ENCODE peak calls at places on chromosome X, in nine cellular contexts. V, N, Q, Y, A, L, O, G and D are unnamed samples.
A peak's percentile ranks its signal among the peaks of the same experiment; 100 is the strongest.

GRCh38 chrX:129705988-129706387 is 32.8 kb upstream of the XPNPEP2 start:
- DNase-seq in V (no peak), N (no peak), Q (no peak), Y (no peak), A (no peak), L (no peak), O (no peak), G (no peak), D (no peak)

GRCh38 chrX:135595543-135595942 is 75.1 kb downstream of the INTS6L start:
- DNase-seq in V (no peak), N (no peak), Q (no peak), Y (no peak), A (no peak), L (no peak), O (no peak), G (no peak), D (no peak)

GRCh38 chrX:9794495-9794894 is 8.3 kb downstream of the SHROOM2 start:
- DNase-seq in V (no peak), N (no peak), Q (no peak), Y (no peak), A (no peak), L (no peak), O (no peak), G (no peak), D (no peak)

GRCh38 chrX:56233682-56234081 is 1.5 kb downstream of the KLF8 start:
- DNase-seq in V (no peak), N (no peak), Q (no peak), Y (no peak), A (peak; percentile 79), L (no peak), O (peak; percentile 69), G (peak; percentile 72), D (peak; percentile 50)

GRCh38 chrX:1480082-1480785 is 27.5 kb upstream of the ASMTL start:
- DNase-seq in V (no peak), N (no peak), Q (no peak), Y (peak; percentile 13), A (no peak), L (no peak), O (no peak), G (no peak), D (no peak)

GRCh38 chrX:97705936-97706335 is 822.2 kb downstream of the RPA4 start:
- DNase-seq in V (no peak), N (no peak), Q (no peak), Y (no peak), A (no peak), L (peak; percentile 2), O (no peak), G (no peak), D (no peak)

GRCh38 chrX:122866527-122866926 is 317.6 kb upstream of the GRIA3 start:
- DNase-seq in V (no peak), N (peak; percentile 5), Q (peak; percentile 69), Y (no peak), A (peak; percentile 89), L (peak; percentile 17), O (no peak), G (no peak), D (no peak)

GRCh38 chrX:43655151-43655676 is 885 bp upstream of the MAOA start:
- DNase-seq in V (no peak), N (no peak), Q (peak; percentile 47), Y (peak; percentile 15), A (peak; percentile 55), L (peak; percentile 3), O (peak; percentile 20), G (no peak), D (no peak)

GRCh38 chrX:11241720-11242119 is 51.5 kb upstream of the AMELX start:
- DNase-seq in V (no peak), N (no peak), Q (no peak), Y (no peak), A (peak; percentile 14), L (no peak), O (no peak), G (no peak), D (no peak)

GRCh38 chrX:2892816-2893215 is 36.3 kb downstream of the ARSD start:
- DNase-seq in V (no peak), N (no peak), Q (no peak), Y (no peak), A (no peak), L (no peak), O (no peak), G (no peak), D (no peak)

GRCh38 chrX:1925053-1925481 is 310.2 kb downstream of the ASMT start:
- DNase-seq in V (no peak), N (no peak), Q (no peak), Y (no peak), A (no peak), L (no peak), O (no peak), G (no peak), D (no peak)

GRCh38 chrX:18676470-18676869 is 4.6 kb upstream of the RS1 start:
- DNase-seq in V (no peak), N (no peak), Q (no peak), Y (no peak), A (no peak), L (peak; percentile 5), O (no peak), G (no peak), D (no peak)

GRCh38 chrX:82756272-82756671 is 751.8 kb upstream of the POU3F4 start:
- DNase-seq in V (no peak), N (no peak), Q (no peak), Y (no peak), A (peak; percentile 64), L (no peak), O (no peak), G (no peak), D (no peak)

GRCh38 chrX:107748490-107748889 is 27.1 kb downstream of the TSC22D3 start:
- DNase-seq in V (no peak), N (no peak), Q (no peak), Y (no peak), A (no peak), L (no peak), O (no peak), G (no peak), D (no peak)

GRCh38 chrX:68177542-68177941 is 255.8 kb downstream of the OPHN1 start:
- DNase-seq in V (no peak), N (peak; percentile 22), Q (peak; percentile 42), Y (no peak), A (peak; percentile 20), L (peak; percentile 38), O (no peak), G (no peak), D (no peak)

GRCh38 chrX:114344756-114345155 is 239.1 kb upstream of the HTR2C start:
- DNase-seq in V (peak; percentile 12), N (peak; percentile 47), Q (peak; percentile 0), Y (no peak), A (peak; percentile 30), L (peak; percentile 22), O (no peak), G (no peak), D (peak; percentile 11)

GRCh38 chrX:13598877-13599276 is 29.5 kb downstream of the EGFL6 start:
- DNase-seq in V (no peak), N (peak; percentile 15), Q (no peak), Y (no peak), A (no peak), L (peak; percentile 4), O (no peak), G (no peak), D (no peak)

GRCh38 chrX:46912673-46913491 is 661 bp downstream of the JADE3 start:
- DNase-seq in V (no peak), N (peak; percentile 76), Q (peak; percentile 24), Y (peak; percentile 15), A (no peak), L (peak; percentile 14), O (no peak), G (no peak), D (peak; percentile 76)

GRCh38 chrX:12791253-12792228 is at the start of gene PRPS2:
- DNase-seq in V (no peak), N (peak; percentile 76), Q (peak; percentile 6), Y (peak; percentile 42), A (peak; percentile 12), L (peak; percentile 18), O (peak; percentile 24), G (no peak), D (peak; percentile 87)

GRCh38 chrX:56308726-56309125 is 76.6 kb downstream of the KLF8 start:
- DNase-seq in V (no peak), N (no peak), Q (no peak), Y (no peak), A (no peak), L (no peak), O (no peak), G (no peak), D (no peak)

GRCh38 chrX:37060999-37061398 is 52.8 kb downstream of the FAM47C start:
- DNase-seq in V (peak; percentile 31), N (peak; percentile 50), Q (peak; percentile 22), Y (no peak), A (peak; percentile 45), L (peak; percentile 41), O (no peak), G (no peak), D (peak; percentile 11)
- TF ChIP-seq CTCF in V (peak; percentile 57), N (peak; percentile 42), Q (peak; percentile 57), Y (no peak), A (peak; percentile 42), L (peak; percentile 49), O (no peak), G (peak; percentile 49), D (peak; percentile 25)

GRCh38 chrX:153794018-153794896 is at the start of the genes IDH3G and SSR4:
- DNase-seq in V (peak; percentile 83), N (peak; percentile 96), Q (peak; percentile 84), Y (peak; percentile 88), A (peak; percentile 79), L (peak; percentile 93), O (peak; percentile 89), G (peak; percentile 75), D (peak; percentile 97)
- TF ChIP-seq CTCF in V (no peak), N (no peak), Q (no peak), Y (no peak), A (peak; percentile 16), L (peak; percentile 28), O (no peak), G (no peak), D (no peak)

GRCh38 chrX:51035746-51036145 is 125.2 kb downstream of the BMP15 start:
- DNase-seq in V (no peak), N (no peak), Q (no peak), Y (no peak), A (no peak), L (no peak), O (no peak), G (no peak), D (no peak)
- TF ChIP-seq CTCF in V (no peak), N (no peak), Q (no peak), Y (no peak), A (no peak), L (no peak), O (no peak), G (no peak), D (no peak)

DNA sequence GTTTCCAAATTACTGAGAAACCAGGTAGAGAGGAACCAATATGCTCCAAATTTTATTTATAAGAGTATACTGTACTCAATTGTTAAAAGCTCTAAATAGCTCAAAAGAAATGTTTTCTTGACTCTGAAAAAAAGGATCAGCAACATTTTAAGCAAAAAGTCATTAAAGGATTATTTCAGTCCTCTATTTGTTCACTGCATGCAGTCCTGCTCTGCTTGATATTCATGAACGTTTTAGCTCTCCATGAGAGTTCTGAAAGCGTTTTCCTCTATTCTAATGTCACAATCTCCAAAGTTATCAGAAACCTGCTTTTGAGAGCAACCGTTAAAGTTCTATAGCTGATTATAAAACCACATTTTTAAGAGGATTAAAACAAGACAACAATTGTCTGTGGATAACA is 110.5 kb downstream of the APOOL start:
- DNase-seq in V (no peak), N (no peak), Q (no peak), Y (no peak), A (no peak), L (no peak), O (no peak), G (no peak), D (no peak)
- TF ChIP-seq CTCF in V (no peak), N (no peak), Q (no peak), Y (no peak), A (no peak), L (no peak), O (no peak), G (no peak), D (no peak)